ENCODE peak calls at places on chromosomes 5 and 9, in nine cellular contexts. O is tibial artery; M is uterus; Z is AG04450; D is right cardiac atrium; S is cardiac muscle cell; J is CD4-positive, alpha-beta memory T cell; P is sigmoid colon; G is CD8-positive, alpha-beta T cell. C is an unnamed sample.

GRCh38 chr5:125899006-125899405 is 524.2 kb upstream of the GRAMD2B start:
- DNase-seq in P (no peak), S (no peak), O (no peak), D (no peak), M (no peak), Z (no peak), J (no peak), G (no peak), C (no peak)

GRCh38 chr9:112921549-112921948 is 30.9 kb upstream of the SLC46A2 start:
- DNase-seq in S (peak; percentile 55), G (no peak), P (no peak), D (no peak), O (no peak), Z (peak; percentile 36), M (no peak), J (no peak), C (no peak)

GRCh38 chr5:10902145-10902544 is 141.1 kb upstream of the DAP start:
- DNase-seq in O (no peak), Z (peak; percentile 36), P (no peak), M (no peak), G (no peak), J (no peak), S (no peak), D (no peak), C (no peak)

GRCh38 chr9:21801683-21802417 is 586 bp upstream of the MTAP start:
- DNase-seq in P (peak; percentile 92), Z (peak; percentile 50), D (peak; percentile 89), S (peak; percentile 83), M (peak; percentile 80), J (no peak), O (peak; percentile 88), G (no peak), C (peak; percentile 100)

GRCh38 chr9:107251756-107252322 is 31.2 kb upstream of the RAD23B start:
- DNase-seq in J (no peak), P (no peak), Z (peak; percentile 83), M (peak; percentile 37), S (no peak), O (no peak), G (no peak), D (peak; percentile 48), C (peak; percentile 28)

GRCh38 chr9:20240498-20240897 is 381.8 kb downstream of the MLLT3 start:
- DNase-seq in J (no peak), D (no peak), O (no peak), M (no peak), G (no peak), P (no peak), Z (no peak), S (no peak), C (no peak)

GRCh38 chr9:38339087-38339486 is 53.4 kb upstream of the ALDH1B1 start:
- DNase-seq in M (no peak), S (no peak), P (no peak), J (no peak), D (no peak), G (no peak), Z (no peak), O (no peak), C (peak; percentile 83)

GRCh38 chr9:23555849-23556248 is 270.2 kb downstream of the ELAVL2 start:
- DNase-seq in O (no peak), P (no peak), J (no peak), M (no peak), S (no peak), Z (no peak), D (no peak), G (no peak), C (no peak)

GRCh38 chr5:178488696-178489095 is 101.5 kb downstream of the COL23A1 start:
- DNase-seq in O (no peak), P (no peak), Z (no peak), M (no peak), S (no peak), G (no peak), D (no peak), J (no peak), C (no peak)

GRCh38 chr5:147830035-147830434 is 1.4 kb downstream of the SPINK1 start:
- DNase-seq in J (no peak), S (no peak), G (no peak), D (no peak), O (no peak), P (no peak), M (no peak), Z (no peak), C (no peak)

GRCh38 chr5:158461240-158461854 is 602.4 kb upstream of the CLINT1 start:
- DNase-seq in P (peak; percentile 80), D (no peak), M (peak; percentile 71), G (no peak), Z (no peak), J (no peak), O (no peak), S (no peak), C (no peak)

GRCh38 chr5:69491838-69492390 is 676 bp upstream of the OCLN start:
- DNase-seq in J (no peak), O (no peak), D (no peak), S (no peak), G (no peak), P (no peak), Z (no peak), M (no peak), C (no peak)

DNA sequence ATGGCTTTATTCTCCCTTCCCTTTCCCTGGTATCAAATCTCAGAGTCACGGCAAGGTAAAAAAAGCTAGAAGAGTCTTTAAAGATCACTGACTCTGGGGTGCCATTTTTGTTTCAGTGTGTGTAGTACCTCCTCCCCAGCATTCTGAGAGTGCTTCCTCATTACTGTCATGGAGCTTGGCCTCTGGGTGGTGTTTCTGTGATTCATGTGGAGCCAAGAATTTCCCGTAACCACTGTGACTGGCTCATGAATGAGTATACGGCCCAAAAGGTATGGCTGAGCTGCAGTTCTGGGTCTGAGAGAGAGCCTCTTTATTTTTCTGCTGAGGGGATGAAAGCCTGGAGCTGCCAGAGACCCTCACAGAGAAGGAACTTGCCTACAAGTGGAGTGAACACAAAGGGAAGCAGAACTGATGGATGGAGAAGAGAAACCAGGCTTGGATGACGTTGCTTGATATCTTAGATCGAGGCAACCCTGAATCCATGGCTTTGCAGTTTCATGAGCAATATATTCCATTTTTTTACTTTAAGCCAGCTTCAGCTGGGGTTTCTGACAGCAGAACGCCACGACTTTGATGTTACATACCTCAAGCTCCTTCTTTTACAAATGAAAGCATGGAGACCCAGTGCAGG is 85.6 kb downstream of the PTTG1 start:
- DNase-seq in S (no peak), M (no peak), D (no peak), G (no peak), P (no peak), Z (no peak), J (no peak), O (no peak), C (peak; percentile 41)
- H3K4me3 ChIP-seq in S (no peak overlapping the region), M (no peak overlapping the region), D (no peak overlapping the region), G (no peak overlapping the region), P (no peak overlapping the region), Z (no peak overlapping the region), J (no peak overlapping the region), O (no peak overlapping the region), C (no peak overlapping the region)

DNA sequence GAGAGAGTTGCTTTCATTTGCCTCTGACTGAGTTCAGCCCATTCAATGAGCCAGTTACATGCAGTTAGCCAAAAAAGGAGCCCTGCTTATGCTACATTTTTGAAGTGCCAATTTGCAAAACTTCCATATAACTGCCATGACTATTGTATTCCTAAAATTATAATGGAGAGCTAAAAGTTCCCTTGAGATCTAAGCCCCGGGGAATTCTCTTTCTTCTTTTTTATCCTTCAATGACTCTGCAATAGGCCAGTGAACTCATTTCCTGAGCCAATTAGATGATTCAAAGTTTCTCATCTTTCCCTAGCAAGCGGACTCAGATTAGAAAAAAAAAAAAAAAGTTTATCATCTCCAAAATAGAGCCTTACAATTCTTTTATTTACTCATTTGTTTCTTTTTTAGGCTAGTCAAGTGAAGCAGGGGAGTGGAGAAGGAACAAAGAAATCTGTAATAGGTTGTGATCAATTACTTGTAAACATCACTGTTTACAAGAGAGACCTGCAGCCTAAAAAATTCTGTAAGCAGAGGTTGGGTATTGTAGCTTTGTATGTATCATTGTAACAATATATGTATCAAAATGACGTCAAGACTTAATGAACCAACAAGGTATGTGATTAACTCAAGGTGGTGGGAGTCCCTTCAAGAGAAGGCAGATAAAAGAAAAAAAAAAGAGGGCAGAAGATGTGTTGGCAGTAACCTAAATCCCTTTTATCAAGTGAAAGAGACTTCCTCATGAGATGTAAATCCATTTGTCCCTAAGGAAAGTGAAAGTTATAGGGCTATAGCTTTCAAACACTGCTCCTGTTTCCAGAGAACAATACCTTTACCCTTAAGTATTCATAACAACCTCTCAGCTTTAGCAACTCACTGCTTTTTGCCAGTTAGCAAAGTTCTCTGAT is 48.7 kb upstream of the HOMER1 start:
- DNase-seq in P (no peak), D (no peak), J (no peak), G (no peak), O (no peak), Z (no peak), M (no peak), S (no peak), C (no peak)
- H3K4me3 ChIP-seq in P (no peak overlapping the region), D (no peak overlapping the region), J (no peak overlapping the region), G (no peak overlapping the region), O (no peak overlapping the region), Z (no peak overlapping the region), M (no peak overlapping the region), S (no peak overlapping the region), C (no peak overlapping the region)

DNA sequence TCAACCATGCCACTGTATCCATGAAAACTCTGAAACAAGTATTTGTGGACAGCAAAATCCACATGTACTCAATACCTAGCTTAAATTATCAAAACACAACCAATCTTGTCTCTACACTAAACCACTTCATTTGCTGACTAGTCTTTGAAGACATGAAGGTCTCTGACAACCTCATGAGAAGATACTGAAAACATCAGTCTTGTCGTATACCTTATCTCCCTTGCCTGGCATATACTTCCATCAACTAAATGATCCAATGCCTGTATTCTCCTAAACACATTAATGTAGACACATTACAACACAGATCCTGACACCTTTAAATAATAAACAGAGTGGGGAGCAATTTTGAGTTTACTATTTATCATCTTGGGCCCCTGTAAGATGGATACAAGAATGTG is 2.9 kb downstream of the RPS23 start:
- DNase-seq in P (no peak), O (no peak), D (no peak), M (no peak), G (no peak), J (no peak), Z (no peak), S (no peak), C (no peak)
- H3K4me3 ChIP-seq in P (no peak overlapping the region), O (no peak overlapping the region), D (no peak overlapping the region), M (no peak overlapping the region), G (no peak overlapping the region), J (no peak overlapping the region), Z (no peak overlapping the region), S (no peak overlapping the region), C (no peak overlapping the region)

GRCh38 chr5:120510098-120510634 is 46.1 kb downstream of the PRR16 start:
- DNase-seq in M (no peak), P (no peak), Z (no peak), J (no peak), S (no peak), G (no peak), O (no peak), D (no peak), C (no peak)

GRCh38 chr5:120509056-120509455 is 45.0 kb downstream of the PRR16 start:
- DNase-seq in O (no peak), P (no peak), Z (peak; percentile 38), S (no peak), M (no peak), J (no peak), D (no peak), G (no peak), C (no peak)

GRCh38 chr5:120512068-120512467 is 48.0 kb downstream of the PRR16 start:
- DNase-seq in P (no peak), O (no peak), D (no peak), Z (no peak), S (no peak), M (no peak), J (no peak), G (no peak), C (no peak)

GRCh38 chr5:120512757-120513650 is 48.9 kb downstream of the PRR16 start:
- DNase-seq in S (no peak), Z (no peak), G (no peak), D (no peak), M (no peak), P (no peak), J (no peak), O (no peak), C (no peak)

GRCh38 chr5:120510994-120511686 is 47.0 kb downstream of the PRR16 start:
- DNase-seq in M (no peak), Z (no peak), G (no peak), S (no peak), P (no peak), O (no peak), J (no peak), D (no peak), C (no peak)
- H3K4me3 ChIP-seq in M (no peak overlapping the region), Z (no peak overlapping the region), G (no peak overlapping the region), S (no peak overlapping the region), P (no peak overlapping the region), O (no peak overlapping the region), J (no peak overlapping the region), D (no peak overlapping the region), C (no peak overlapping the region)

C was measured in MG63.